ENCODE peak calls at places on chromosomes 11 and 22, in seven cellular contexts. Q is astrocyte of the spinal cord, Y is neural progenitor cell, S is choroid plexus epithelial cell, N is MM.1S, V is endodermal cell, Z is GM12865. B is an unnamed sample.

GRCh38 chr11:32173435-32173834 is 82.6 kb downstream of the RCN1 start:
- DNase-seq in Q (peak; percentile 66), Y (peak; percentile 86), S (peak; percentile 80), N (peak; percentile 27), V (peak; percentile 90), Z (peak; percentile 71), B (peak; percentile 52)

GRCh38 chr11:75463106-75463774 is 30.2 kb upstream of the KLHL35 start:
- DNase-seq in Q (no peak), Y (no peak), S (no peak), N (no peak), V (no peak), Z (no peak), B (no peak)

GRCh38 chr22:43587574-43587973 is 175.8 kb downstream of the MPPED1 start:
- DNase-seq in Q (peak; percentile 1), Y (no peak), S (no peak), N (no peak), V (no peak), Z (no peak), B (no peak)

GRCh38 chr11:72475359-72475758 is 41.0 kb upstream of the CLPB start:
- DNase-seq in Q (no peak), Y (no peak), S (no peak), N (no peak), V (no peak), Z (no peak), B (no peak)

GRCh38 chr11:131894615-131895544 is 524.5 kb downstream of the NTM start:
- DNase-seq in Q (no peak), Y (no peak), S (no peak), N (no peak), V (no peak), Z (no peak), B (no peak)

GRCh38 chr11:46248270-46249102 is 29.0 kb upstream of the CREB3L1 start:
- DNase-seq in Q (peak; percentile 95), Y (no peak), S (peak; percentile 96), N (no peak), V (peak; percentile 81), Z (no peak), B (peak; percentile 77)

GRCh38 chr11:102341844-102342318 is 5.1 kb upstream of the BIRC2 start:
- DNase-seq in Q (peak; percentile 85), Y (peak; percentile 88), S (peak; percentile 93), N (peak; percentile 78), V (peak; percentile 93), Z (peak; percentile 87), B (peak; percentile 78)

GRCh38 chr22:24834845-24835570 is 29.0 kb downstream of the SGSM1 start:
- DNase-seq in Q (no peak), Y (peak; percentile 59), S (peak; percentile 31), N (no peak), V (peak; percentile 78), Z (peak; percentile 4), B (no peak)

GRCh38 chr11:123069878-123070821 is 8.2 kb upstream of the HSPA8 start:
- DNase-seq in Q (no peak), Y (no peak), S (no peak), N (peak; percentile 55), V (no peak), Z (peak; percentile 70), B (no peak)

GRCh38 chr11:7416080-7416479 is 69.2 kb upstream of the OLFML1 start:
- DNase-seq in Q (no peak), Y (no peak), S (no peak), N (no peak), V (no peak), Z (no peak), B (no peak)

GRCh38 chr11:64998690-64999431 is 2.1 kb upstream of the BATF2 start:
- DNase-seq in Q (no peak), Y (no peak), S (no peak), N (no peak), V (no peak), Z (no peak), B (no peak)

GRCh38 chr11:48004456-48004855 is 24.1 kb downstream of the PTPRJ start:
- DNase-seq in Q (no peak), Y (no peak), S (no peak), N (no peak), V (no peak), Z (no peak), B (no peak)

GRCh38 chr11:93829598-93829997 is 20.8 kb downstream of the VSTM5 start:
- DNase-seq in Q (no peak), Y (no peak), S (no peak), N (no peak), V (no peak), Z (no peak), B (no peak)

GRCh38 chr11:69947059-69947771 is 128.0 kb upstream of the FGF3 start:
- DNase-seq in Q (no peak), Y (no peak), S (no peak), N (no peak), V (no peak), Z (no peak), B (no peak)

GRCh38 chr22:22558972-22559603 is at the start of gene PRAME:
- DNase-seq in Q (no peak), Y (peak; percentile 79), S (peak; percentile 55), N (peak; percentile 90), V (peak; percentile 95), Z (peak; percentile 76), B (no peak)

GRCh38 chr11:57410287-57410686 is 16.6 kb downstream of the SLC43A3 start:
- DNase-seq in Q (peak; percentile 87), Y (no peak), S (peak; percentile 96), N (no peak), V (no peak), Z (no peak), B (peak; percentile 53)

GRCh38 chr22:22737590-22737989 is 93.2 kb downstream of the GGTLC2 start:
- DNase-seq in Q (no peak), Y (no peak), S (no peak), N (no peak), V (no peak), Z (no peak), B (no peak)

GRCh38 chr11:69841859-69842698 is 22.9 kb upstream of the FGF3 start:
- DNase-seq in Q (no peak), Y (peak; percentile 35), S (peak; percentile 30), N (peak; percentile 42), V (peak; percentile 75), Z (peak; percentile 35), B (no peak)

GRCh38 chr22:24994070-24994763 is 41.7 kb downstream of the KIAA1671 start:
- DNase-seq in Q (peak; percentile 46), Y (peak; percentile 31), S (no peak), N (no peak), V (peak; percentile 88), Z (no peak), B (no peak)

GRCh38 chr11:76318744-76319384 is 62.1 kb downstream of the THAP12 start:
- DNase-seq in Q (peak; percentile 69), Y (peak; percentile 93), S (peak; percentile 80), N (peak; percentile 77), V (peak; percentile 96), Z (peak; percentile 88), B (peak; percentile 49)

GRCh38 chr11:23310276-23310675 is 450.0 kb upstream of the CCDC179 start:
- DNase-seq in Q (peak; percentile 62), Y (no peak), S (peak; percentile 89), N (no peak), V (no peak), Z (no peak), B (no peak)

GRCh38 chr22:22770280-22770871 is 117.2 kb upstream of the IGLL5 start:
- DNase-seq in Q (peak; percentile 4), Y (peak; percentile 68), S (peak; percentile 50), N (no peak), V (peak; percentile 95), Z (peak; percentile 11), B (no peak)

GRCh38 chr11:34126959-34127848 is 21.8 kb downstream of the NAT10 start:
- DNase-seq in Q (no peak), Y (no peak), S (no peak), N (no peak), V (no peak), Z (no peak), B (no peak)

GRCh38 chr11:134412508-134413333 is 679 bp upstream of the B3GAT1 start:
- DNase-seq in Q (no peak), Y (peak; percentile 85), S (no peak), N (no peak), V (peak; percentile 83), Z (no peak), B (no peak)

GRCh38 chr11:128412847-128413791 is 174.2 kb downstream of the ETS1 start:
- DNase-seq in Q (no peak), Y (no peak), S (peak; percentile 28), N (peak; percentile 45), V (no peak), Z (peak; percentile 70), B (no peak)

GRCh38 chr22:36528336-36528735 is 630 bp downstream of the EIF3D start:
- DNase-seq in Q (peak; percentile 5), Y (no peak), S (peak; percentile 34), N (peak; percentile 27), V (no peak), Z (peak; percentile 45), B (no peak)

GRCh38 chr22:28034760-28035401 is 115.8 kb upstream of the PITPNB start:
- DNase-seq in Q (peak; percentile 54), Y (no peak), S (peak; percentile 69), N (no peak), V (peak; percentile 41), Z (peak; percentile 7), B (no peak)

DNA sequence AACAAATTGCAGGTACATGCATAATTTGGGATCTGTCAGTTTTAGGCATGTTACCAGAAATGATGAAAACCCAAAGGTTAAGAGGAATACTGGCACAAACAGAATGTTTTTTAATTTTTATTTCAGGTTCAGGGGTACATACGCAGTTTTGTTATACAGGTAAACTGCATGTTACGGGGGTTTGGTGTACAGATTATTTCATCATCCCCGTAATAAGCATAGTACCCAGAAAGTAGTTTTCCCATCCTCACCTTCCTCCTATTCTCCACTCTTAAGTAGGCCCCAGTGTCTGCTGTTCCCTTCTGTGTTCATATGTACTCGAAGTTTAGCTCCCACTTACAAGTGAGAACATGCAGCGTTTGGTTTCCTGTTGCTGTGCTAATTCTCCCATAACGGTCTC is 33.0 kb downstream of the PI4KA start:
- DNase-seq in Q (no peak), Y (no peak), S (no peak), N (no peak), V (no peak), Z (no peak), B (no peak)
- H3K4me3 ChIP-seq in Q (no peak overlapping the region), Y (no peak overlapping the region), S (no peak overlapping the region), N (no peak overlapping the region), V (no peak overlapping the region), Z (no peak overlapping the region), B (no peak overlapping the region)

GRCh38 chr22:49350441-49351121 is 477.1 kb downstream of the BRD1 start:
- DNase-seq in Q (no peak), Y (no peak), S (peak; percentile 9), N (no peak), V (peak; percentile 44), Z (no peak), B (no peak)
- TF ChIP-seq CTCF in Q (no peak), Y (no peak), S (no peak), N (peak; percentile 17), V (no peak), Z (no peak), B (no peak)

DNA sequence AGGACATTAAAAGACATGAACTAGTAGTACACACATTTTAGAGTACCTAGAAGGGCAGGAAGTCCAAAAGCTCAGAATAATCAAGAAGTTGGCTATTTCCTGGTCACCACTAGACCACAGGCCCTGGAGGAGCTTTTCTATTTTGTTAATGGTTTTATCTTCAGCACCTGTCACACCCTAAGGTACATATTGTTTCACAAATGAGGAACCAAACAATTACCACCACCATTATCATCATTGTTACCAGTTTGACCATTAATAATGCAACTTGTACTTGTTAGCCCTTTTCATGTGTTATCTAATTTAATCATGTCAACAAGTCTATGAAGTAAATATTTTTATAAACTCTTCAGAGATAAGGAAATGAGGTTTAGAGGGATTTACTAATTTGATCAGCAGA is 4.9 kb downstream of the MRPL48 start:
- DNase-seq in Q (no peak), Y (no peak), S (no peak), N (no peak), V (no peak), Z (no peak), B (no peak)
- H3K4me3 ChIP-seq in Q (no peak overlapping the region), Y (no peak overlapping the region), S (no peak overlapping the region), N (no peak overlapping the region), V (peak overlapping the region; percentile 14), Z (no peak overlapping the region), B (no peak overlapping the region)

GRCh38 chr11:35488117-35488516 is 37.3 kb downstream of the PAMR1 start:
- DNase-seq in Q (no peak), Y (no peak), S (peak; percentile 61), N (no peak), V (no peak), Z (no peak), B (no peak)
- TF ChIP-seq CTCF in Q (no peak), Y (no peak), S (no peak), N (no peak), V (no peak), Z (no peak), B (no peak)